ENCODE peak calls at places on chromosome 13, in ten cellular contexts. H, M, U, Z, I, P, E, J, N and F are unnamed samples.

GRCh38 chr13:95516492-95516891 is 36.0 kb upstream of the CLDN10 start:
- DNase-seq in H (no peak), M (no peak), U (no peak), Z (no peak), I (no peak), P (no peak), E (no peak), J (no peak), N (no peak), F (no peak)

GRCh38 chr13:46297338-46297737 is 85.6 kb downstream of the LRRC63 start:
- DNase-seq in H (peak), M (peak), U (peak), Z (no peak), I (no peak), P (no peak), E (no peak), J (peak), N (no peak), F (no peak)

GRCh38 chr13:113582841-113583631 is 1.5 kb upstream of the TFDP1 start:
- DNase-seq in H (no peak), M (no peak), U (no peak), Z (no peak), I (no peak), P (no peak), E (no peak), J (no peak), N (no peak), F (peak)

GRCh38 chr13:40668335-40668734 is 1.9 kb upstream of the FOXO1 start:
- DNase-seq in H (peak), M (no peak), U (no peak), Z (no peak), I (peak), P (no peak), E (no peak), J (no peak), N (no peak), F (peak)

GRCh38 chr13:72536668-72537399 is 190.6 kb downstream of the MZT1 start:
- DNase-seq in H (no peak), M (peak), U (no peak), Z (no peak), I (no peak), P (no peak), E (no peak), J (no peak), N (no peak), F (peak)

GRCh38 chr13:112069727-112070300 is 2.9 kb downstream of the SOX1 start:
- DNase-seq in H (no peak), M (no peak), U (no peak), Z (no peak), I (no peak), P (no peak), E (no peak), J (no peak), N (no peak), F (no peak)

GRCh38 chr13:30020726-30021312 is 170.4 kb upstream of the UBL3 start:
- DNase-seq in H (peak), M (peak), U (no peak), Z (peak), I (no peak), P (no peak), E (no peak), J (peak), N (no peak), F (no peak)

GRCh38 chr13:112709825-112710783 is 20.3 kb downstream of the ATP11A start:
- DNase-seq in H (no peak), M (no peak), U (no peak), Z (no peak), I (no peak), P (no peak), E (no peak), J (no peak), N (no peak), F (no peak)

GRCh38 chr13:39895254-39895653 is 239.8 kb downstream of the COG6 start:
- DNase-seq in H (no peak), M (peak), U (no peak), Z (no peak), I (no peak), P (no peak), E (no peak), J (peak), N (no peak), F (no peak)

GRCh38 chr13:112741185-112741755 is 51.4 kb downstream of the ATP11A start:
- DNase-seq in H (no peak), M (no peak), U (no peak), Z (no peak), I (no peak), P (no peak), E (no peak), J (no peak), N (no peak), F (no peak)

GRCh38 chr13:72565893-72566292 is 161.5 kb downstream of the MZT1 start:
- DNase-seq in H (peak), M (no peak), U (peak), Z (no peak), I (no peak), P (no peak), E (peak), J (peak), N (no peak), F (peak)

GRCh38 chr13:39676315-39676876 is 20.9 kb downstream of the COG6 start:
- DNase-seq in H (peak), M (peak), U (peak), Z (peak), I (peak), P (no peak), E (peak), J (peak), N (no peak), F (peak)

GRCh38 chr13:95660981-95661581 is 15.9 kb upstream of the DNAJC3 start:
- DNase-seq in H (peak), M (peak), U (peak), Z (peak), I (no peak), P (no peak), E (peak), J (peak), N (no peak), F (peak)

GRCh38 chr13:106230450-106230849 is 305.0 kb downstream of the EFNB2 start:
- DNase-seq in H (peak), M (peak), U (peak), Z (peak), I (no peak), P (no peak), E (no peak), J (peak), N (peak), F (no peak)

GRCh38 chr13:39159393-39159792 is 121.1 kb downstream of the NHLRC3 start:
- DNase-seq in H (no peak), M (no peak), U (no peak), Z (peak), I (no peak), P (no peak), E (no peak), J (no peak), N (no peak), F (no peak)

GRCh38 chr13:31965361-31966066 is 66.1 kb upstream of the FRY start:
- DNase-seq in H (peak), M (peak), U (peak), Z (peak), I (no peak), P (no peak), E (no peak), J (peak), N (no peak), F (peak)

GRCh38 chr13:112963641-112964040 is 5.4 kb upstream of the MCF2L start:
- DNase-seq in H (no peak), M (no peak), U (no peak), Z (no peak), I (no peak), P (no peak), E (no peak), J (no peak), N (no peak), F (no peak)

GRCh38 chr13:20525144-20525600 is 485 bp downstream of the CRYL1 start:
- DNase-seq in H (peak), M (peak), U (no peak), Z (peak), I (peak), P (peak), E (no peak), J (no peak), N (no peak), F (peak)

GRCh38 chr13:111490611-111491010 is 170.2 kb downstream of the TEX29 start:
- DNase-seq in H (no peak), M (no peak), U (no peak), Z (no peak), I (no peak), P (no peak), E (no peak), J (no peak), N (no peak), F (no peak)

GRCh38 chr13:33184131-33184485 is 101.4 kb downstream of the STARD13 start:
- DNase-seq in H (peak), M (no peak), U (no peak), Z (no peak), I (no peak), P (no peak), E (no peak), J (peak), N (no peak), F (no peak)

GRCh38 chr13:111216166-111216960 is 101.3 kb downstream of the ARHGEF7 start:
- DNase-seq in H (no peak), M (peak), U (no peak), Z (no peak), I (peak), P (no peak), E (peak), J (no peak), N (no peak), F (peak)

GRCh38 chr13:38582133-38582532 is 104.7 kb upstream of the FREM2 start:
- DNase-seq in H (peak), M (peak), U (peak), Z (peak), I (no peak), P (peak), E (peak), J (peak), N (no peak), F (peak)

GRCh38 chr13:68522184-68522583 is 1292.0 kb upstream of the PCDH9 start:
- DNase-seq in H (no peak), M (no peak), U (no peak), Z (no peak), I (no peak), P (no peak), E (no peak), J (no peak), N (no peak), F (no peak)

GRCh38 chr13:30927595-30927994 is 4.9 kb upstream of the TEX26 start:
- DNase-seq in H (peak), M (peak), U (no peak), Z (peak), I (no peak), P (no peak), E (no peak), J (no peak), N (no peak), F (no peak)

GRCh38 chr13:34708914-34709313 is 233.2 kb upstream of the NBEA start:
- DNase-seq in H (no peak), M (no peak), U (no peak), Z (no peak), I (no peak), P (no peak), E (no peak), J (no peak), N (no peak), F (no peak)

GRCh38 chr13:39023761-39024160 is 14.1 kb downstream of the PROSER1 start:
- DNase-seq in H (no peak), M (no peak), U (no peak), Z (peak), I (no peak), P (no peak), E (no peak), J (no peak), N (no peak), F (peak)

GRCh38 chr13:59356607-59357006 is 807.1 kb downstream of the DIAPH3 start:
- DNase-seq in H (peak), M (peak), U (peak), Z (no peak), I (no peak), P (peak), E (peak), J (peak), N (peak), F (peak)

GRCh38 chr13:112952759-112953541 is 16.1 kb upstream of the MCF2L start:
- DNase-seq in H (no peak), M (no peak), U (no peak), Z (no peak), I (no peak), P (no peak), E (no peak), J (no peak), N (no peak), F (no peak)

GRCh38 chr13:49776871-49777270 is 15.6 kb downstream of the KPNA3 start:
- DNase-seq in H (peak), M (peak), U (no peak), Z (no peak), I (no peak), P (no peak), E (no peak), J (peak), N (no peak), F (no peak)

GRCh38 chr13:113814435-113814821 is 49.4 kb downstream of the GAS6 start:
- DNase-seq in H (peak), M (peak), U (peak), Z (no peak), I (no peak), P (no peak), E (no peak), J (peak), N (no peak), F (no peak)

GRCh38 chr13:24228852-24229458 is 68.4 kb downstream of the SPATA13 start:
- DNase-seq in H (peak), M (peak), U (peak), Z (peak), I (peak), P (no peak), E (peak), J (peak), N (peak), F (peak)

GRCh38 chr13:42525035-42525504 is 48.9 kb upstream of the TNFSF11 start:
- DNase-seq in H (peak), M (peak), U (peak), Z (peak), I (no peak), P (no peak), E (no peak), J (peak), N (no peak), F (peak)

GRCh38 chr13:90386090-90386489 is 961.4 kb upstream of the MIR17HG start:
- DNase-seq in H (no peak), M (no peak), U (no peak), Z (no peak), I (no peak), P (no peak), E (no peak), J (no peak), N (no peak), F (no peak)

GRCh38 chr13:34654203-34654602 is 287.9 kb upstream of the NBEA start:
- DNase-seq in H (no peak), M (peak), U (no peak), Z (peak), I (no peak), P (no peak), E (no peak), J (peak), N (no peak), F (no peak)

GRCh38 chr13:45133396-45134118 is 13.2 kb downstream of the GTF2F2 start:
- DNase-seq in H (no peak), M (peak), U (no peak), Z (no peak), I (no peak), P (no peak), E (peak), J (no peak), N (no peak), F (no peak)

GRCh38 chr13:45136741-45137500 is 16.6 kb downstream of the GTF2F2 start:
- DNase-seq in H (no peak), M (no peak), U (no peak), Z (peak), I (no peak), P (no peak), E (no peak), J (no peak), N (no peak), F (no peak)

GRCh38 chr13:45138282-45138681 is 18.0 kb downstream of the GTF2F2 start:
- DNase-seq in H (no peak), M (peak), U (no peak), Z (no peak), I (no peak), P (no peak), E (no peak), J (no peak), N (no peak), F (no peak)

GRCh38 chr13:45137501-45137880 is 17.2 kb downstream of the GTF2F2 start:
- DNase-seq in H (no peak), M (no peak), U (no peak), Z (no peak), I (no peak), P (no peak), E (no peak), J (no peak), N (no peak), F (no peak)

GRCh38 chr13:45132384-45133064 is 12.2 kb downstream of the GTF2F2 start:
- DNase-seq in H (no peak), M (no peak), U (no peak), Z (no peak), I (no peak), P (no peak), E (no peak), J (no peak), N (no peak), F (no peak)
- H3K4me3 ChIP-seq in H (no peak), M (no peak), U (no peak), Z (no peak), I (no peak), P (no peak), E (no peak), J (no peak), N (no peak), F (no peak)

DNA sequence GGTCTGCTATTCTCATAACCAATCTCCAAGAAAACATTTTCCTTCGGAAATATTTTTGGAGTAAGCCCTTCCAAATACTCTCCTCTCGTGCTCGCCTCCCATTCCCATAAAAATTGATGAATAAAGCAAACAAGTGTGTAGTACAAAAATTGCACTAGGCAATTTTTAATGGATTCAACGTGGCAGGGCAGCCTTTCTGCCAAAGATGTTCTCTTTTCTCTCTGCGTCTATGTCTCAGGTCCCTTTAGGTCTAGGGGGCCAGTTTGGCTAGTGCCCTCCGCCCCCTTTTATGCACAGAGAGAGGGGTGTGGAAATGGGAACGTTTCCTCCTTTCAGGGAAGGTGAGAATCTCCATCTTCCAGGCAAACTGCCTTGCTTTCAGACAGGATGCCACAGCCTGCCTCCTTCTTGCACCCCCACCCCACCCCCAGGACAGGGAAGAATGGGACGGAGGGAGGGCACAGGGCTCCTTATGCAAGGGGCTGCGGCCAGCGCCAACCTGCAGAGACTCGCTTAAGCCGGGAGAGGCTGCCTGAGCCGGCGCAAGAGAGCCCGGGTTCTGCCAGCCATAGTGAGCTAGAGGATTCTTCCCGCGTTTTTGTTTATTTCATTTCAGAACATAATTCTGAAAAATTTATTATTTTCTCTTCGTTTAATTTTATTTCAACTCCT is 2.7 kb upstream of the ZIC2 start:
- DNase-seq in H (no peak), M (no peak), U (no peak), Z (no peak), I (no peak), P (no peak), E (no peak), J (no peak), N (no peak), F (peak)
- H3K4me3 ChIP-seq in H (no peak), M (no peak), U (peak), Z (no peak), I (no peak), P (no peak), E (no peak), J (no peak), N (no peak), F (no peak)

DNA sequence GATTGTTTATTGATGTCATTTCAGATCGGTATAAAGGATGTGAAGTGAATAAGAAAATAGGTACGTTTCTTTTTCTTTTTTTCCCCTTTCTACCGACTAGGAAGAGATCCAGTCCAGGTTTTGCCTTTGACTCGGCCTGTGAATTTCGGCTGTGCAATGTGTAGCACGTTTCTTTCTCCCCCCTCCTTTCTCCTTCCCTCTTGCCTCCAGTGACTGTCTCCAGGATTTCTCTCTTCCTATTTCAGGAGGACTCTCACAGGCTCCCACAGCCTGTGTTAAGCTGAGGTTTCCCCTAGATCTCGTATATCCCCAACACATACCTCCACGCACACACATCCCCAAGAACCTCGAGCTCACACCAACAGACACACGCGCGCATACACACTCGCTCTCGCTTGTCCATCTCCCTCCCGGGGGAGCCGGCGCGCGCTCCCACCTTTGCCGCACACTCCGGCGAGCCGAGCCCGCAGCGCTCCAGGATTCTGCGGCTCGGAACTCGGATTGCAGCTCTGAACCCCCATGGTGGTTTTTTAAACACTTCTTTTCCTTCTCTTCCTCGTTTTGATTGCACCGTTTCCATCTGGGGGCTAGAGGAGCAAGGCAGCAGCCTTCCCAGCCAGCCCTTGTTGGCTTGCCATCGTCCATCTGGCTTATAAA is at the start of gene GPC6:
- DNase-seq in H (peak), M (peak), U (peak), Z (peak), I (no peak), P (peak), E (peak), J (peak), N (peak), F (peak)
- H3K4me3 ChIP-seq in H (peak), M (peak), U (peak), Z (peak), I (no peak), P (no peak), E (peak), J (peak), N (peak), F (peak)

GRCh38 chr13:110125613-110126272 is 181.2 kb downstream of the COL4A1 start:
- DNase-seq in H (no peak), M (no peak), U (no peak), Z (no peak), I (no peak), P (no peak), E (no peak), J (no peak), N (no peak), F (no peak)
- H3K4me3 ChIP-seq in H (no peak), M (no peak), U (no peak), Z (no peak), I (no peak), P (no peak), E (no peak), J (no peak), N (no peak), F (no peak)

GRCh38 chr13:65265988-65266387 is 1964.1 kb downstream of the PCDH9 start:
- DNase-seq in H (no peak), M (no peak), U (no peak), Z (no peak), I (no peak), P (no peak), E (no peak), J (no peak), N (no peak), F (no peak)
- H3K4me3 ChIP-seq in H (no peak), M (no peak), U (no peak), Z (no peak), I (no peak), P (no peak), E (no peak), J (no peak), N (no peak), F (no peak)

DNA sequence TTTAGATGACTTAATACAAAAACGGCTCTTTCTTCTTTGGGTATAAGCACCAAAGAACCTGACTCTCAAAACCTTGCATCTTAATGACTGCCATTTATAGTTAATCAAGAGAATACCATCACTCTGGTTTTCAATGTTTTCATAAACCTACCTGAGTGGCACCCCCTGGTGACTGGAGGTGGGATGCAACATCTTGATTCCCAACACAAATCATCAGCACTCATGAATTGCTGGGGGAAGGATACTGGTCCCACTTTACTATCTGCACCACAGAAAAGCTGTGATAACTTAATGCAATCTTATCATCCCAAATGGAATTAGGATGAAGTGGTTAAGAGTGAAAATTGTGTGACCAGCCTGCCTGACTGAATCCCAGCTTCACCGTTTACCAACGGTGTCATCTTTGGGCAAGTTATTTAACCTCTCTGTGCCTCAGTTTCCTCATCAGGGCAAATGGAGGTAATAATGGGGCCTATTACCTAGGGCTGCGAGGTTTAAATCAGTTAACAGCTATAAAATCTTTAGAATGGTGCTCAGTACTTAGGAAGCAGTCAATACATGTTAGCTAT is 366.4 kb downstream of the KLF12 start:
- DNase-seq in H (peak), M (no peak), U (no peak), Z (no peak), I (no peak), P (no peak), E (peak), J (no peak), N (no peak), F (no peak)
- H3K4me3 ChIP-seq in H (no peak), M (no peak), U (no peak), Z (no peak), I (no peak), P (no peak), E (no peak), J (no peak), N (no peak), F (no peak)